ENCODE peak calls at places on chromosomes 7 and 10, in five cellular contexts. I, S, N, U and X are unnamed samples.

GRCh38 chr7:95718556-95719410 is 53.6 kb upstream of the DYNC1I1 start:
- DNase-seq in I (no peak), S (no peak), N (no peak), U (peak), X (no peak)

GRCh38 chr10:110115784-110116520 is 91.5 kb upstream of the MXI1 start:
- DNase-seq in S (no peak), U (no peak), I (no peak), N (no peak), X (no peak)

GRCh38 chr7:55074008-55074499 is 55.2 kb downstream of the EGFR start:
- DNase-seq in N (no peak), S (peak), I (no peak), U (peak), X (no peak)

GRCh38 chr10:46239247-46239646 is 47.5 kb upstream of the ANTXRL start:
- DNase-seq in N (no peak), I (no peak), U (no peak), S (no peak), X (no peak)

GRCh38 chr7:138396251-138397070 is 63.6 kb upstream of the TRIM24 start:
- DNase-seq in U (peak), I (no peak), N (no peak), S (no peak), X (no peak)

GRCh38 chr7:115332691-115333090 is 410.8 kb downstream of the MDFIC start:
- DNase-seq in I (no peak), U (no peak), S (peak), N (no peak), X (no peak)

GRCh38 chr10:34760606-34761005 is 54.5 kb downstream of the PARD3 start:
- DNase-seq in I (no peak), S (peak), N (no peak), U (no peak), X (no peak)

GRCh38 chr7:75716992-75717626 is 21.6 kb downstream of the HIP1 start:
- DNase-seq in S (peak), N (no peak), U (peak), I (no peak), X (no peak)

GRCh38 chr10:25582961-25583360 is 351.1 kb upstream of the MYO3A start:
- DNase-seq in U (no peak), I (no peak), S (no peak), N (no peak), X (no peak)

GRCh38 chr10:85790155-85790789 is 576.3 kb downstream of the GRID1 start:
- DNase-seq in U (no peak), I (no peak), S (no peak), N (no peak), X (no peak)

GRCh38 chr7:4245866-4246470 is 436.1 kb upstream of the FOXK1 start:
- DNase-seq in I (no peak), U (no peak), S (no peak), N (no peak), X (no peak)

DNA sequence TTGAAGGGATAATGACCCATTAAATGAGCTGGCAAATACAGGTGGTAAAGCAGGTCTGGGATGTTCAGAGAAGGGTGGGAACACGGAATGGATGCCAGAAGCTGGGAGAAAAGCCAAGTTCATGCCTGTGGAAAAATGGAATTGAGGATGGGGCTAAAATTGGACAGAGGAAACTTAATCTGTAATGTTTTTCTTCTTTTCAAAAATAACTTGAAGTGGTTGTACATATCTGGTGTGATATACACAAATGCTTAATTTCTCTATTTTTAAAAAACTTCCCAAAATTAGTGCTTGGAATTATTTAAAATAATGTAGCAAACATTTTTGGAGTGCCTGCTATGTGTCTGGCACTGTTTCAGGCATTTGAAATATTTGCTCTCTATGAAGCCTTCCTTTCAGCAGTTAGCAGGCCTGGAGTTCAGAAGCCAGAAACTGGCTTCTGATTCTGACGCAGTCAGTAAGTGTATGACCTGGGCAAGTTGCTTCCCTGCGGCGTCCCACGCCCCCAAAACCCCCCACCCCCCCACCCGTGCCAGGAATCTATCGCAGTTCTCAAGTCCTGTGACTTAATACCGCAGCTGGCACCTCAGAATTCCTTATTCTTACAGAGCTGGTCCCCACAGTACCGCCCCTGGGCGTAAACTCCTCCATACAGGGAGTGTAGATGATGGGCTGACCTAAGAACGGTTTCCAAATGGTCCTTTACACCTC is 843 bp upstream of the MALSU1 start:
- DNase-seq in S (peak), N (no peak), U (peak), I (no peak), X (peak)
- H3K27ac ChIP-seq in S (peak), N (peak), U (peak), I (peak), X (peak)

DNA sequence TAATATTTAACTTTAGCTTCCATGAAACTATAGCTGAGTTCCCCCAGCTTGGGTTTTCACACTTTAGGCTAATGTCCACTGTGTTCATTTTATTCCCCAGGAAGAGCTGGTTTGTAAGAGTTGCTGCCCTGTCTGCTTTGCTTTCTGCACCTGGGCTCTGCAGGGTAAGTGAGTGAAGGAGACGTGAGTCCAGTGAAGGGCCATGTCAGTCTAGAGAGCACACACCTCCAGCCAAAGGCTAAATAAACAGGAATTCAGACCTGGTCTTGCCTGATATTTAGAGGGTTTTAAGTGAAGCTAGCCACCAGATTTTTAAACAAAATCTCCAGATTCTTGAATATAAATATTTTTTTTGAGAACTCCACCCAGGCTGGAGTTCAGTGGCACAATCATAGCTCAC is 24.5 kb upstream of the FZD1 start:
- DNase-seq in U (no peak), S (no peak), I (no peak), N (no peak), X (no peak)
- H3K27ac ChIP-seq in U (no peak), S (no peak), I (no peak), N (no peak), X (no peak)

GRCh38 chr7:44470080-44470479 is 20.4 kb downstream of the NUDCD3 start:
- DNase-seq in U (no peak), S (peak), I (no peak), N (no peak), X (no peak)
- H3K27ac ChIP-seq in U (no peak), S (no peak), I (no peak), N (no peak), X (no peak)

GRCh38 chr10:119221666-119222065 is 14.3 kb downstream of the GRK5 start:
- DNase-seq in U (no peak), N (no peak), S (no peak), I (no peak), X (no peak)

GRCh38 chr10:119219747-119220320 is 12.5 kb downstream of the GRK5 start:
- DNase-seq in S (no peak), U (no peak), I (no peak), N (no peak), X (no peak)

GRCh38 chr10:119221201-119221600 is 13.8 kb downstream of the GRK5 start:
- DNase-seq in U (no peak), S (no peak), N (no peak), I (no peak), X (no peak)

GRCh38 chr10:119222966-119223386 is 15.6 kb downstream of the GRK5 start:
- DNase-seq in U (no peak), N (no peak), I (no peak), S (no peak), X (no peak)

GRCh38 chr10:119222531-119222930 is 15.2 kb downstream of the GRK5 start:
- DNase-seq in I (no peak), S (no peak), U (no peak), N (no peak), X (no peak)
- H3K27ac ChIP-seq in I (no peak), S (no peak), U (no peak), N (no peak), X (peak)

GRCh38 chr7:30921540-30921930 is 9.9 kb downstream of the AQP1 start:
- DNase-seq in U (no peak), N (no peak), S (no peak), I (no peak), X (no peak)
- H3K27ac ChIP-seq in U (no peak), N (no peak), S (no peak), I (no peak), X (no peak)

GRCh38 chr10:103280505-103280904 is 3.6 kb downstream of the INA start:
- DNase-seq in S (no peak), N (no peak), I (no peak), U (no peak), X (no peak)
- H3K27ac ChIP-seq in S (no peak), N (no peak), I (no peak), U (no peak), X (no peak)

DNA sequence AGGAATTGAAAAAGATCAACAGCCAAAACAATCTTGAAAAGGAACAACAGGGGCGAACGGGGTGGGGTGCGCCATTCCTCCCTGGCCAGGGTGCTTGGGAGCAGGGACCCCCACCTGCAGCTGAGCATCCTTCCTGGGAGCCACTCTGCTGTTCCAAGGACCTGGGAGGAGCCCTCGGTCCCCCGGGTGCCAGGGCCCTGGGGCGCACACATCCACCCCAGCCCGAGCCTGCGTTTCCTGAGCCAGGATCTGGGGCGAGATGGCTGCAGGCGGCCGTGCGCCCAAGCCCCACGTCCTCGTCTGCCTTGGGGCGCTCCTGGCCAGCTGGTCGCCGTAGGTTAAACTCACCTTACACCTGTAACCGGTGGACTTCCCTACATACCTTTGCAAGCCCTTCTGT is 10.6 kb downstream of the AP3M1 start:
- DNase-seq in I (no peak), U (no peak), N (no peak), S (no peak), X (no peak)
- H3K27ac ChIP-seq in I (no peak), U (no peak), N (no peak), S (no peak), X (no peak)

DNA sequence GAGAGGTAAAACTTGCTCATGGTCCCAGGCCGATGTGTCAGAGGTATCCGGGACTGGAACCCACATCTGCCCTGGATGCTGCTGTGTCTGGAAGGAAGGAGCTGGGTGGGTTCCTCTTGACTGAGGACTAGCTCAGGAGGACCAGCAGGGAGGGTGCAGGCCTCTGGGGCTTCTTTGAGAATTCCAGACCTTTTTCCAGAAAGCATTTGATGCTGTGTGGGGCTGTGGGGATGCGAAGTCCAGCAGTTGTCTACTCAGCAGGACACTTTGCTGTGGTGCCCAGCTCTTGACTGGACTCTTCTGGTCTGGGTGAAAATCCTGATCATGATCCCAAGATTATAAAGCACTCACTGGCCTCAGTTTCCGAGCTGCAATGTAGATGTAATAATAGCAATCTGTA is 1.7 kb downstream of the RAMP3 start:
- DNase-seq in S (no peak), U (no peak), I (no peak), N (no peak), X (no peak)
- H3K27ac ChIP-seq in S (no peak), U (no peak), I (no peak), N (no peak), X (no peak)

GRCh38 chr7:16919440-16919839 is 37.7 kb upstream of the AGR3 start:
- DNase-seq in S (no peak), I (no peak), N (no peak), U (no peak), X (no peak)
- H3K27ac ChIP-seq in S (no peak), I (no peak), N (no peak), U (no peak), X (no peak)